ENCODE peak calls at places on chromosomes 7 and 10, in nine cellular contexts. One of them, this sample, is unnamed.

GRCh38 chr10:124053971-124054370 is 39.4 kb downstream of the CHST15 start:
- DNase-seq in stomach: no peak
- DNase-seq in lower leg skin: no peak
- DNase-seq in AG04450: no peak
- DNase-seq in astrocyte of the cerebellum: no peak
- DNase-seq in A549: no peak
- DNase-seq in fibroblast of pulmonary artery: peak
- DNase-seq in right atrium auricular region: no peak
- DNase-seq in BE2C: no peak
- DNase-seq in this sample: no peak

GRCh38 chr7:231030-231857 is 38.9 kb downstream of the FAM20C start:
- DNase-seq in stomach: no peak
- DNase-seq in lower leg skin: no peak
- DNase-seq in AG04450: no peak
- DNase-seq in astrocyte of the cerebellum: no peak
- DNase-seq in A549: no peak
- DNase-seq in fibroblast of pulmonary artery: no peak
- DNase-seq in right atrium auricular region: no peak
- DNase-seq in BE2C: no peak
- DNase-seq in this sample: no peak

GRCh38 chr7:95904099-95904498 is 131.7 kb downstream of the DYNC1I1 start:
- DNase-seq in stomach: no peak
- DNase-seq in lower leg skin: peak
- DNase-seq in AG04450: no peak
- DNase-seq in astrocyte of the cerebellum: no peak
- DNase-seq in A549: no peak
- DNase-seq in fibroblast of pulmonary artery: no peak
- DNase-seq in right atrium auricular region: no peak
- DNase-seq in BE2C: no peak
- DNase-seq in this sample: no peak

GRCh38 chr7:132309102-132309805 is 267.0 kb downstream of the PLXNA4 start:
- DNase-seq in stomach: no peak
- DNase-seq in lower leg skin: no peak
- DNase-seq in AG04450: no peak
- DNase-seq in astrocyte of the cerebellum: no peak
- DNase-seq in A549: no peak
- DNase-seq in fibroblast of pulmonary artery: no peak
- DNase-seq in right atrium auricular region: no peak
- DNase-seq in BE2C: no peak
- DNase-seq in this sample: no peak

GRCh38 chr10:71912431-71912830 is 51.8 kb upstream of the CHST3 start:
- DNase-seq in stomach: no peak
- DNase-seq in lower leg skin: no peak
- DNase-seq in AG04450: no peak
- DNase-seq in astrocyte of the cerebellum: no peak
- DNase-seq in A549: no peak
- DNase-seq in fibroblast of pulmonary artery: no peak
- DNase-seq in right atrium auricular region: no peak
- DNase-seq in BE2C: no peak
- DNase-seq in this sample: no peak

GRCh38 chr10:107585630-107586029 is 421.1 kb upstream of the SORCS1 start:
- DNase-seq in stomach: no peak
- DNase-seq in lower leg skin: no peak
- DNase-seq in AG04450: no peak
- DNase-seq in astrocyte of the cerebellum: no peak
- DNase-seq in A549: no peak
- DNase-seq in fibroblast of pulmonary artery: no peak
- DNase-seq in right atrium auricular region: no peak
- DNase-seq in BE2C: no peak
- DNase-seq in this sample: no peak

GRCh38 chr7:7352845-7353244 is 170.5 kb downstream of the C1GALT1 start:
- DNase-seq in stomach: no peak
- DNase-seq in lower leg skin: no peak
- DNase-seq in AG04450: no peak
- DNase-seq in astrocyte of the cerebellum: no peak
- DNase-seq in A549: no peak
- DNase-seq in fibroblast of pulmonary artery: no peak
- DNase-seq in right atrium auricular region: no peak
- DNase-seq in BE2C: no peak
- DNase-seq in this sample: no peak

GRCh38 chr7:12102101-12102500 is 109.0 kb upstream of the TMEM106B start:
- DNase-seq in stomach: no peak
- DNase-seq in lower leg skin: no peak
- DNase-seq in AG04450: no peak
- DNase-seq in astrocyte of the cerebellum: no peak
- DNase-seq in A549: no peak
- DNase-seq in fibroblast of pulmonary artery: no peak
- DNase-seq in right atrium auricular region: no peak
- DNase-seq in BE2C: no peak
- DNase-seq in this sample: no peak

GRCh38 chr10:117363027-117363426 is 12.2 kb downstream of the PDZD8 start:
- DNase-seq in stomach: no peak
- DNase-seq in lower leg skin: no peak
- DNase-seq in AG04450: no peak
- DNase-seq in astrocyte of the cerebellum: peak
- DNase-seq in A549: no peak
- DNase-seq in fibroblast of pulmonary artery: peak
- DNase-seq in right atrium auricular region: no peak
- DNase-seq in BE2C: no peak
- DNase-seq in this sample: no peak

GRCh38 chr7:44671069-44671468 is 64.6 kb downstream of the OGDH start:
- DNase-seq in stomach: no peak
- DNase-seq in lower leg skin: no peak
- DNase-seq in AG04450: no peak
- DNase-seq in astrocyte of the cerebellum: no peak
- DNase-seq in A549: no peak
- DNase-seq in fibroblast of pulmonary artery: no peak
- DNase-seq in right atrium auricular region: peak
- DNase-seq in BE2C: no peak
- DNase-seq in this sample: no peak

DNA sequence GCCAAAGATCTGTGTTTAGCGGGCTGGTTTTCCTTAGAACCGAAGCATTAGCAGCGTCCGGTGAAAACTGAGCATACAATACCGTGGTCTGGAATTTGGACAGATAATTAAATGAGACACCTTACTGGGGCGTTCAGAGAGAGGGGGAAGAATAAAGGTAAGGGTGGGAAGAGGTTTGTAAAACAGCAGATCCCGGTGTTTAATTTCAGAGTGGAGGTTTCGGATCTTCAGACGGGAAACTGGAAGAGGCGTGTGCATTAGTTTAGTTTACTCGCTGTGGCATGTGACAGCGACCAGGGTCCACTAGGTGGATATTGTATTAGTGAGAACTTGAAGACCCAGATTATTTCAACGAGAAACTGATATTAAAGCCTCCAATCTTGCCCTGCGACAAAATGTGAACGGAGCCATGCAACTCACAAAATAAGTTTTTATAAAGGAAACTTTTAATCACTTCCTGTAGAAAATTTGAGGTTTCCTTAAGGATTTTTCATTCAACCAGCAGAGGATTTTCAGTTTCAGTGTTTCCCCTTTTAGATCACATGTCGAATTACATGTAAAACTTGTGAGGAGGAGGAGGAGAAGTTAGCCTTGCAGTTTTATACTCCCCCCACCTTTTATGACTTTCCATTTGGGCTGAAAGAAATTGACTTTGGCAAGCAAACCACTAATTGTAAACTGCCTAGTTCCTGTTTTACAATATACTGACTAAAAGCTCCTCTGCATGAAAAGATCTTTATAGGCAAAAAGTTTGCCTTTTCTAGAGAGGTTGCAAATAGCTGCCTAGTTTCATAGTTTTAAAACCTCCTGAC is 2.8 kb downstream of the BAMBI start:
- DNase-seq in stomach: no peak
- DNase-seq in lower leg skin: no peak
- DNase-seq in AG04450: no peak
- DNase-seq in astrocyte of the cerebellum: no peak
- DNase-seq in A549: no peak
- DNase-seq in fibroblast of pulmonary artery: peak
- DNase-seq in right atrium auricular region: no peak
- DNase-seq in BE2C: peak
- DNase-seq in this sample: peak
- H3K4me3 ChIP-seq in stomach: peak
- H3K4me3 ChIP-seq in lower leg skin: no peak
- H3K4me3 ChIP-seq in AG04450: peak
- H3K4me3 ChIP-seq in astrocyte of the cerebellum: peak
- H3K4me3 ChIP-seq in A549: peak
- H3K4me3 ChIP-seq in fibroblast of pulmonary artery: peak
- H3K4me3 ChIP-seq in right atrium auricular region: peak
- H3K4me3 ChIP-seq in BE2C: peak
- H3K4me3 ChIP-seq in this sample: peak

GRCh38 chr10:68151453-68151852 is 42.2 kb downstream of the MYPN start:
- DNase-seq in stomach: no peak
- DNase-seq in lower leg skin: no peak
- DNase-seq in AG04450: no peak
- DNase-seq in astrocyte of the cerebellum: no peak
- DNase-seq in A549: no peak
- DNase-seq in fibroblast of pulmonary artery: no peak
- DNase-seq in right atrium auricular region: no peak
- DNase-seq in BE2C: no peak
- DNase-seq in this sample: no peak
- TF ChIP-seq CTCF in stomach: no peak
- TF ChIP-seq CTCF in lower leg skin: no peak
- TF ChIP-seq CTCF in AG04450: no peak
- TF ChIP-seq CTCF in astrocyte of the cerebellum: no peak
- TF ChIP-seq CTCF in A549: no peak
- TF ChIP-seq CTCF in fibroblast of pulmonary artery: no peak
- TF ChIP-seq CTCF in right atrium auricular region: no peak
- TF ChIP-seq CTCF in BE2C: no peak
- TF ChIP-seq CTCF in this sample: no peak

GRCh38 chr7:23234569-23235296 is 11.8 kb upstream of the GPNMB start:
- DNase-seq in stomach: no peak
- DNase-seq in lower leg skin: no peak
- DNase-seq in AG04450: no peak
- DNase-seq in astrocyte of the cerebellum: no peak
- DNase-seq in A549: no peak
- DNase-seq in fibroblast of pulmonary artery: no peak
- DNase-seq in right atrium auricular region: no peak
- DNase-seq in BE2C: no peak
- DNase-seq in this sample: no peak
- H3K4me3 ChIP-seq in stomach: no peak
- H3K4me3 ChIP-seq in lower leg skin: no peak
- H3K4me3 ChIP-seq in AG04450: no peak
- H3K4me3 ChIP-seq in astrocyte of the cerebellum: no peak
- H3K4me3 ChIP-seq in A549: no peak
- H3K4me3 ChIP-seq in fibroblast of pulmonary artery: no peak
- H3K4me3 ChIP-seq in right atrium auricular region: no peak
- H3K4me3 ChIP-seq in BE2C: no peak
- H3K4me3 ChIP-seq in this sample: no peak

GRCh38 chr7:122010116-122010515 is 133.9 kb downstream of the AASS start:
- DNase-seq in stomach: no peak
- DNase-seq in lower leg skin: no peak
- DNase-seq in AG04450: no peak
- DNase-seq in astrocyte of the cerebellum: no peak
- DNase-seq in A549: no peak
- DNase-seq in fibroblast of pulmonary artery: no peak
- DNase-seq in right atrium auricular region: no peak
- DNase-seq in BE2C: no peak
- DNase-seq in this sample: no peak

GRCh38 chr7:122006687-122007086 is 133.7 kb downstream of the PTPRZ1 start:
- DNase-seq in stomach: no peak
- DNase-seq in lower leg skin: no peak
- DNase-seq in AG04450: no peak
- DNase-seq in astrocyte of the cerebellum: no peak
- DNase-seq in A549: no peak
- DNase-seq in fibroblast of pulmonary artery: no peak
- DNase-seq in right atrium auricular region: no peak
- DNase-seq in BE2C: peak
- DNase-seq in this sample: no peak
- TF ChIP-seq CTCF in stomach: no peak
- TF ChIP-seq CTCF in lower leg skin: no peak
- TF ChIP-seq CTCF in AG04450: no peak
- TF ChIP-seq CTCF in astrocyte of the cerebellum: no peak
- TF ChIP-seq CTCF in A549: no peak
- TF ChIP-seq CTCF in fibroblast of pulmonary artery: no peak
- TF ChIP-seq CTCF in right atrium auricular region: no peak
- TF ChIP-seq CTCF in BE2C: no peak
- TF ChIP-seq CTCF in this sample: no peak

GRCh38 chr7:50502001-50502684 is 52.0 kb upstream of the FIGNL1 start:
- DNase-seq in stomach: no peak
- DNase-seq in lower leg skin: peak
- DNase-seq in AG04450: peak
- DNase-seq in astrocyte of the cerebellum: peak
- DNase-seq in A549: no peak
- DNase-seq in fibroblast of pulmonary artery: peak
- DNase-seq in right atrium auricular region: peak
- DNase-seq in BE2C: peak
- DNase-seq in this sample: peak
- H3K4me3 ChIP-seq in stomach: no peak
- H3K4me3 ChIP-seq in lower leg skin: no peak
- H3K4me3 ChIP-seq in AG04450: no peak
- H3K4me3 ChIP-seq in astrocyte of the cerebellum: no peak
- H3K4me3 ChIP-seq in A549: no peak
- H3K4me3 ChIP-seq in fibroblast of pulmonary artery: peak
- H3K4me3 ChIP-seq in right atrium auricular region: no peak
- H3K4me3 ChIP-seq in BE2C: peak
- H3K4me3 ChIP-seq in this sample: no peak

GRCh38 chr10:125926247-125926646 is 29.9 kb downstream of the FANK1 start:
- DNase-seq in stomach: no peak
- DNase-seq in lower leg skin: no peak
- DNase-seq in AG04450: no peak
- DNase-seq in astrocyte of the cerebellum: no peak
- DNase-seq in A549: no peak
- DNase-seq in fibroblast of pulmonary artery: no peak
- DNase-seq in right atrium auricular region: no peak
- DNase-seq in BE2C: no peak
- DNase-seq in this sample: no peak
- TF ChIP-seq CTCF in stomach: no peak
- TF ChIP-seq CTCF in lower leg skin: no peak
- TF ChIP-seq CTCF in AG04450: no peak
- TF ChIP-seq CTCF in astrocyte of the cerebellum: no peak
- TF ChIP-seq CTCF in A549: no peak
- TF ChIP-seq CTCF in fibroblast of pulmonary artery: no peak
- TF ChIP-seq CTCF in right atrium auricular region: no peak
- TF ChIP-seq CTCF in BE2C: no peak
- TF ChIP-seq CTCF in this sample: no peak

GRCh38 chr10:93074597-93075368 is 1.1 kb downstream of the CYP26A1 start:
- DNase-seq in stomach: no peak
- DNase-seq in lower leg skin: no peak
- DNase-seq in AG04450: no peak
- DNase-seq in astrocyte of the cerebellum: no peak
- DNase-seq in A549: no peak
- DNase-seq in fibroblast of pulmonary artery: no peak
- DNase-seq in right atrium auricular region: peak
- DNase-seq in BE2C: no peak
- DNase-seq in this sample: no peak
- H3K4me3 ChIP-seq in stomach: no peak
- H3K4me3 ChIP-seq in lower leg skin: no peak
- H3K4me3 ChIP-seq in AG04450: no peak
- H3K4me3 ChIP-seq in astrocyte of the cerebellum: peak
- H3K4me3 ChIP-seq in A549: peak
- H3K4me3 ChIP-seq in fibroblast of pulmonary artery: no peak
- H3K4me3 ChIP-seq in right atrium auricular region: no peak
- H3K4me3 ChIP-seq in BE2C: no peak
- H3K4me3 ChIP-seq in this sample: no peak